ENCODE peak calls at places on chromosome 3, in nine cellular contexts. W is upper lobe of right lung, Y is RWPE2, X is fibroblast of lung, T is endothelial cell of umbilical vein, O is heart left ventricle, P is suprapubic skin, D is stomach, I is tibial artery. S is an unnamed sample.

GRCh38 chr3:110526732-110527727 is 544.6 kb upstream of the NECTIN3 start:
- DNase-seq in W (no peak), Y (peak; percentile 65), X (peak; percentile 92), T (peak; percentile 82), O (no peak), P (no peak), D (no peak), I (no peak), S (no peak)

GRCh38 chr3:63519426-63519825 is 133.0 kb upstream of the SNTN start:
- DNase-seq in W (no peak), Y (no peak), X (peak; percentile 2), T (no peak), O (no peak), P (no peak), D (no peak), I (no peak), S (no peak)

GRCh38 chr3:33146791-33147445 is 33.1 kb downstream of the CRTAP start:
- DNase-seq in W (no peak), Y (no peak), X (peak; percentile 81), T (peak; percentile 70), O (no peak), P (no peak), D (no peak), I (no peak), S (no peak)

GRCh38 chr3:52053307-52054304 is 2.8 kb downstream of the DUSP7 start:
- DNase-seq in W (peak; percentile 73), Y (peak; percentile 98), X (no peak), T (peak; percentile 62), O (no peak), P (no peak), D (no peak), I (peak; percentile 45), S (no peak)

GRCh38 chr3:182794455-182794773 is 1.1 kb downstream of the ATP11B start:
- DNase-seq in W (no peak), Y (no peak), X (no peak), T (peak; percentile 64), O (no peak), P (no peak), D (no peak), I (no peak), S (no peak)

GRCh38 chr3:33260104-33260503 is 17.1 kb upstream of the FBXL2 start:
- DNase-seq in W (no peak), Y (no peak), X (no peak), T (no peak), O (no peak), P (no peak), D (no peak), I (no peak), S (no peak)

GRCh38 chr3:44326035-44326434 is 12.5 kb upstream of the TCAIM start:
- DNase-seq in W (no peak), Y (no peak), X (peak; percentile 59), T (peak; percentile 12), O (no peak), P (no peak), D (no peak), I (no peak), S (no peak)

GRCh38 chr3:65671004-65671403 is 367.7 kb downstream of the MAGI1 start:
- DNase-seq in W (no peak), Y (no peak), X (no peak), T (no peak), O (no peak), P (no peak), D (no peak), I (no peak), S (no peak)

GRCh38 chr3:168065569-168065968 is 30.2 kb downstream of the GOLIM4 start:
- DNase-seq in W (no peak), Y (no peak), X (no peak), T (no peak), O (no peak), P (no peak), D (no peak), I (no peak), S (no peak)

GRCh38 chr3:535566-536416 is 339.2 kb downstream of the CHL1 start:
- DNase-seq in W (peak; percentile 71), Y (no peak), X (peak; percentile 61), T (no peak), O (peak; percentile 35), P (no peak), D (no peak), I (no peak), S (no peak)

GRCh38 chr3:61172684-61173083 is 78.6 kb downstream of the FHIT start:
- DNase-seq in W (no peak), Y (no peak), X (no peak), T (no peak), O (no peak), P (no peak), D (no peak), I (no peak), S (no peak)

GRCh38 chr3:102079809-102080197 is 230.5 kb downstream of the NFKBIZ start:
- DNase-seq in W (no peak), Y (no peak), X (no peak), T (no peak), O (no peak), P (no peak), D (no peak), I (no peak), S (no peak)

GRCh38 chr3:19901918-19902317 is 32.1 kb downstream of the EFHB start:
- DNase-seq in W (no peak), Y (no peak), X (no peak), T (no peak), O (no peak), P (no peak), D (peak; percentile 31), I (no peak), S (no peak)
- H3K36me3 ChIP-seq in W (no peaks in the 10 kb centered on the region), Y (no peaks in the 10 kb centered on the region), X (no peaks in the 10 kb centered on the region), T (no peaks in the 10 kb centered on the region), O (no peaks in the 10 kb centered on the region), P (no peaks in the 10 kb centered on the region), D (no peaks in the 10 kb centered on the region), I (no peaks in the 10 kb centered on the region), S (no peaks in the 10 kb centered on the region)

DNA sequence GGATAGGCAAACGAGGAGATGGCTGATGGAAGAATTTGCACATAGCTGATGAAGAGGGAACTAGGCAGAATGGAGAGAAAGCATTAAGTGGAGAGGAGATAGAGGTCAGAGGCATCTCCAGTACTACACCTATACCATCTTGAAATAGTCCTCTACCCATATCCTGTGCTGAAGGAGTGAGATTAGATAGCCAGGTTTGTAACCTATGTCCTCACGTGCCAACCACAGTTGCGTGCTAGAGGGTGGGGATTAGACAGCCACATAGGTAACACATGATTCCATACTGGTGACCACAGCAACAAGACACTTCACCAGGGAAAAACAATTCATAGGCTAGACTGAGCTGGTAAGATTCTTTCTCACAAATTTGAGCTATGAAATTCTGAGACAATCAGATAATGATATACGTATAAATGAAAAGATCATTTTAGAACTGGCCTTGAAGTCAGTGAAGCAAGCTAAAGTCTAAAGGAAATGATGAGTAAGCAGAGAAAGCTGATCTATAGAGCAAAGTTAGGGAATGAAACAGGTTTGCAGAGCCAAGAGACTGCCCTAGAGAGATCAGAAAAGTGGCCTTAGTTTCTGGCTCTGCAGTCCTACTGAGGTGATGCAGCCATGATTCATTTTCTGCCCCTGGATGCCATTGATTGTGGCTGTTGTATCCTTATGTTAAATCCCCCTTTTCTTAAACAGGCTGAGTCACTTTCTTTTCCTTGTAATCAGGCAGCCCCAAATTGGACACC is 17.7 kb downstream of the MYNN start:
- DNase-seq in W (no peak), Y (no peak), X (no peak), T (no peak), O (no peak), P (no peak), D (no peak), I (no peak), S (no peak)
- H3K36me3 ChIP-seq in W (peaks cover 53% of the 10 kb centered on the region), Y (peaks cover 45% of the 10 kb centered on the region), X (peaks cover 2% of the 10 kb centered on the region), T (peaks cover 5% of the 10 kb centered on the region), O (peaks cover 28% of the 10 kb centered on the region), P (peaks cover 47% of the 10 kb centered on the region), D (peaks cover 57% of the 10 kb centered on the region), I (peaks cover 35% of the 10 kb centered on the region), S (peaks cover 12% of the 10 kb centered on the region)

DNA sequence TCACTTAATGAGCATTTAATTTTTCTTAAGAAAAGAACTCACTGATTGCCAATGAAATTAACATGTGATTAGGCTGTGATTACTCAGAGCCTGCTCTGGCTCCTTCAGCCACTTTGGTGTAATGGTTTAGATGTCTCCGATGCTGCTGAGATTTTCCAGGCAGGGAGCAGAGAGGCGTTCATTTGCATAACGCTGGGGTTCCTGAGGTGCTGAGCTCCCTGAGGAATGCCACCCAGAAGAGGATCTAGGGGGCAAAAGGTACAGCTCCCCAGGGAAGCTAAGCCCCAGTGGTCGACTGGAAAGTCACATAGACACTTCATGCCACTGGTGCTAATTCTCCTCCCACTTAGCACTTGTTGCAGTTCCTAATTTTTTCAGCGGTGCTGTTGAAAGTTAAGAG is 119.5 kb downstream of the USP13 start:
- DNase-seq in W (no peak), Y (no peak), X (no peak), T (no peak), O (no peak), P (no peak), D (no peak), I (no peak), S (no peak)
- H3K36me3 ChIP-seq in W (peaks cover 8% of the 10 kb centered on the region), Y (peaks cover 19% of the 10 kb centered on the region), X (no peaks in the 10 kb centered on the region), T (no peaks in the 10 kb centered on the region), O (peaks cover 26% of the 10 kb centered on the region), P (peaks cover 20% of the 10 kb centered on the region), D (peaks cover 15% of the 10 kb centered on the region), I (peaks cover 40% of the 10 kb centered on the region), S (no peaks in the 10 kb centered on the region)

GRCh38 chr3:142285057-142285666 is 59.8 kb upstream of the GK5 start:
- DNase-seq in W (no peak), Y (no peak), X (no peak), T (no peak), O (no peak), P (no peak), D (no peak), I (no peak), S (no peak)
- H3K36me3 ChIP-seq in W (no peaks in the 10 kb centered on the region), Y (no peaks in the 10 kb centered on the region), X (no peaks in the 10 kb centered on the region), T (no peaks in the 10 kb centered on the region), O (no peaks in the 10 kb centered on the region), P (no peaks in the 10 kb centered on the region), D (no peaks in the 10 kb centered on the region), I (no peaks in the 10 kb centered on the region), S (no peaks in the 10 kb centered on the region)

S was measured in thoracic aorta.